ENCODE peak calls at places on chromosomes 3 and 15, in four cellular contexts. B is mesendoderm, O is BE2C, J is left ventricle myocardium inferior. X is an unnamed sample.

GRCh38 chr3:80750637-80751036 is 982.8 kb upstream of the ROBO1 start:
- DNase-seq in B (peak; percentile 31), O (no peak), J (no peak), X (peak; percentile 16)

GRCh38 chr3:171783086-171783485 is 27.2 kb downstream of the PLD1 start:
- DNase-seq in B (no peak), O (no peak), J (no peak), X (peak; percentile 82)

GRCh38 chr15:69750253-69750652 is 297.6 kb downstream of the RPLP1 start:
- DNase-seq in B (no peak), O (no peak), J (no peak), X (no peak)

GRCh38 chr3:44013967-44014366 is 227.7 kb upstream of the TOPAZ1 start:
- DNase-seq in B (no peak), O (no peak), J (no peak), X (no peak)

GRCh38 chr3:52237659-52238172 is 1.2 kb downstream of the TWF2 start:
- DNase-seq in B (peak; percentile 69), O (peak; percentile 43), J (peak; percentile 86), X (peak; percentile 85)

GRCh38 chr3:77081240-77081661 is 41.4 kb downstream of the ROBO2 start:
- DNase-seq in B (no peak), O (no peak), J (peak; percentile 26), X (peak; percentile 77)

GRCh38 chr3:143306419-143306818 is 186.8 kb downstream of the CHST2 start:
- DNase-seq in B (no peak), O (no peak), J (no peak), X (no peak)

GRCh38 chr15:74788042-74788715 is 6.3 kb downstream of the CSK start:
- DNase-seq in B (no peak), O (no peak), J (no peak), X (no peak)

GRCh38 chr3:55885721-55886120 is 398.6 kb upstream of the WNT5A start:
- DNase-seq in B (peak; percentile 55), O (no peak), J (no peak), X (peak; percentile 74)

GRCh38 chr3:194087995-194088841 is 47.7 kb upstream of the HES1 start:
- DNase-seq in B (no peak), O (no peak), J (no peak), X (peak; percentile 27)

GRCh38 chr3:23114479-23114878 is 88.6 kb upstream of the UBE2E2 start:
- DNase-seq in B (no peak), O (no peak), J (no peak), X (no peak)

GRCh38 chr3:194084284-194084683 is 51.7 kb upstream of the HES1 start:
- DNase-seq in B (no peak), O (no peak), J (no peak), X (no peak)

GRCh38 chr3:180802837-180803236 is 109.6 kb upstream of the FXR1 start:
- DNase-seq in B (peak; percentile 39), O (no peak), J (no peak), X (peak; percentile 37)

GRCh38 chr3:190436356-190436755 is 13.3 kb downstream of the TMEM207 start:
- DNase-seq in B (no peak), O (no peak), J (no peak), X (peak; percentile 68)

GRCh38 chr3:102629943-102630342 is 195.1 kb downstream of the ZPLD1 start:
- DNase-seq in B (no peak), O (no peak), J (no peak), X (no peak)

GRCh38 chr3:157132936-157133335 is 27.0 kb downstream of the CCNL1 start:
- DNase-seq in B (no peak), O (no peak), J (no peak), X (no peak)

GRCh38 chr3:39126532-39127071 is 19.1 kb downstream of the TTC21A start:
- DNase-seq in B (peak; percentile 83), O (peak; percentile 55), J (no peak), X (peak; percentile 50)

GRCh38 chr3:171329759-171330158 is 130.4 kb downstream of the TNIK start:
- DNase-seq in B (no peak), O (no peak), J (no peak), X (no peak)

GRCh38 chr15:83106994-83107840 is at the start of gene TM6SF1:
- DNase-seq in B (peak; percentile 48), O (peak; percentile 36), J (no peak), X (no peak)

GRCh38 chr3:50170689-50171088 is 15.6 kb downstream of the SEMA3F start:
- DNase-seq in B (no peak), O (no peak), J (peak; percentile 55), X (peak; percentile 73)

GRCh38 chr15:57198654-57199241 is 177.6 kb upstream of the CGNL1 start:
- DNase-seq in B (peak; percentile 69), O (peak; percentile 51), J (no peak), X (no peak)

GRCh38 chr15:77573826-77574225 is 58.9 kb downstream of the LINGO1 start:
- DNase-seq in B (no peak), O (no peak), J (no peak), X (no peak)

GRCh38 chr3:135012101-135012500 is 217.0 kb downstream of the EPHB1 start:
- DNase-seq in B (no peak), O (no peak), J (no peak), X (no peak)

GRCh38 chr3:185647880-185648210 is 61.8 kb downstream of the SENP2 start:
- DNase-seq in B (no peak), O (no peak), J (no peak), X (no peak)

GRCh38 chr15:58643996-58644395 is 105.5 kb downstream of the ADAM10 start:
- DNase-seq in B (no peak), O (no peak), J (no peak), X (no peak)

GRCh38 chr3:30924763-30925162 is 30.3 kb upstream of the GADL1 start:
- DNase-seq in B (no peak), O (no peak), J (no peak), X (peak; percentile 30)

GRCh38 chr3:129822679-129823078 is 70.8 kb downstream of the TMCC1 start:
- DNase-seq in B (no peak), O (no peak), J (no peak), X (peak; percentile 51)

GRCh38 chr3:143955113-143955512 is 16.5 kb upstream of the DIPK2A start:
- DNase-seq in B (no peak), O (no peak), J (no peak), X (no peak)

GRCh38 chr3:61687663-61688306 is 126.4 kb downstream of the PTPRG start:
- DNase-seq in B (no peak), O (no peak), J (no peak), X (no peak)

GRCh38 chr15:55601374-55601773 is 13.2 kb upstream of the PYGO1 start:
- DNase-seq in B (no peak), O (no peak), J (no peak), X (no peak)

GRCh38 chr15:96177279-96177678 is 153.2 kb upstream of the NR2F2 start:
- DNase-seq in B (no peak), O (no peak), J (no peak), X (no peak)

GRCh38 chr15:37877851-37878577 is 56.4 kb upstream of the TMCO5A start:
- DNase-seq in B (peak; percentile 18), O (no peak), J (no peak), X (peak; percentile 88)

GRCh38 chr15:69508659-69509058 is 56.0 kb downstream of the RPLP1 start:
- DNase-seq in B (no peak), O (no peak), J (no peak), X (no peak)

GRCh38 chr3:184467171-184467570 is 87.3 kb downstream of the CHRD start:
- DNase-seq in B (no peak), O (no peak), J (no peak), X (no peak)
- H3K4me1 ChIP-seq in B (no peaks in the 10 kb centered on the region), O (no peaks in the 10 kb centered on the region), J (peaks cover 21% of the 10 kb centered on the region), X (peaks cover 9% of the 10 kb centered on the region)

DNA sequence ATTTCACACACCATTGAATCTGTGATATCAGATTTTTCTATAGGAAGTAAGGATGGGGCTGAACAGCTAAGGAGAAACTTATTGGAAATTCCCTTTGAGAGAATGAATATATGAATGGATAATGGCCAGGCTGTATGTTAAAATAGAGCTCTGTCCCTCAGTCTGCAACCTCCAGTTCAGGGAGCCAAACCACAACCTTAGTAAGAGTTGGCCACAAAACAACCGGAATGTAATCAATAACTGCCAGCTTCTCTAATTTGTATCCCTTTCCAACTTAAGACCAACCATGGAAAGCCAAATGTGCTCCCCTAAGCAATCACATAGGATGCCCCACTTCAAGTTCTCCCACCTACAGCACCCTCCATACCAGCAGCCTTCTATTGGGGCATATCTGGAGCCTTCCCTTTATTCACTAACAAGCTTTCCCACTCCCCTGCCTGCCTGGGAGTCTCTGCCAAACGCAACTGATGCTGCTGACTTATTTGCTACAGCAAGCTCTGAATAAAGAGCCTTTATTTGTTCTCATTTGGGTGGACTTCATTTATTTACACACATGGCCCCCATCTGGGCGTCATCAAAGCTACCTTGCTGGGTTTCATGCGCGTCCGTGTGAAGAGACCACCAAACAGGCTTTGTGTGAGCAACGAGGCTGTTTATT is 75.4 kb upstream of the LARS2 start:
- DNase-seq in B (peak; percentile 37), O (no peak), J (no peak), X (no peak)
- H3K4me3 ChIP-seq in B (no peak overlapping the region), O (no peak overlapping the region), J (no peak overlapping the region), X (no peak overlapping the region)

GRCh38 chr3:114374433-114374832 is 80.6 kb downstream of the TIGIT start:
- DNase-seq in B (no peak), O (no peak), J (no peak), X (no peak)
- H3K4me1 ChIP-seq in B (no peaks in the 10 kb centered on the region), O (no peaks in the 10 kb centered on the region), J (peaks cover 58% of the 10 kb centered on the region), X (peaks cover 5% of the 10 kb centered on the region)

GRCh38 chr15:41797194-41797593 is 22.9 kb downstream of the MAPKBP1 start:
- DNase-seq in B (no peak), O (no peak), J (no peak), X (no peak)
- H3K4me3 ChIP-seq in B (no peak overlapping the region), O (no peak overlapping the region), J (no peak overlapping the region), X (no peak overlapping the region)

X was measured in fibroblast of lung.